ENCODE peak calls at places on chromosomes 12 and 14, in eight cellular contexts. N is neural progenitor cell, R is GM23338, B is OCI-LY7, X is PC-3, T is HCT116, C is GM23248, G is hepatocyte. O is an unnamed sample.

GRCh38 chr12:120692524-120693033 is 5.6 kb downstream of the MLEC start:
- DNase-seq in G (peak), B (no peak), C (no peak), R (no peak), T (no peak), N (no peak), X (no peak), O (no peak)

GRCh38 chr14:93045211-93045674 is 70.5 kb downstream of the ITPK1 start:
- DNase-seq in B (no peak), X (no peak), T (no peak), G (no peak), C (no peak), N (peak), R (peak), O (no peak)

GRCh38 chr14:29419736-29420135 is 507.9 kb downstream of the PRKD1 start:
- DNase-seq in T (no peak), B (no peak), G (no peak), X (no peak), C (no peak), N (no peak), R (no peak), O (no peak)

GRCh38 chr12:19971396-19971802 is 396.9 kb upstream of the PDE3A start:
- DNase-seq in G (peak), N (peak), B (no peak), T (peak), X (no peak), R (peak), C (peak), O (no peak)

GRCh38 chr14:32939254-32940065 is 781 bp downstream of the NPAS3 start:
- DNase-seq in B (no peak), C (peak), X (peak), G (peak), N (peak), T (no peak), R (peak), O (peak)

GRCh38 chr12:93509506-93509905 is 42.2 kb downstream of the MRPL42 start:
- DNase-seq in X (no peak), C (no peak), T (no peak), B (no peak), R (no peak), G (no peak), N (no peak), O (no peak)

GRCh38 chr12:91100901-91101300 is 10.4 kb downstream of the LUM start:
- DNase-seq in B (no peak), G (no peak), T (no peak), R (no peak), C (peak), X (no peak), N (no peak), O (no peak)

GRCh38 chr14:31934767-31935266 is 142.3 kb upstream of the ARHGAP5 start:
- DNase-seq in N (peak), T (peak), B (no peak), X (peak), R (peak), C (peak), G (peak), O (peak)

GRCh38 chr12:10136637-10137205 is 6.7 kb upstream of the CLEC7A start:
- DNase-seq in T (no peak), R (no peak), X (no peak), B (no peak), N (no peak), C (peak), G (peak), O (no peak)

GRCh38 chr12:132282950-132283771 is 46.2 kb downstream of the GALNT9 start:
- DNase-seq in N (no peak), T (no peak), X (peak), G (no peak), C (no peak), B (peak), R (peak), O (no peak)

GRCh38 chr12:15163001-15163400 is 58.2 kb downstream of the RERG start:
- DNase-seq in R (no peak), X (no peak), N (no peak), G (no peak), C (no peak), T (no peak), B (no peak), O (no peak)

GRCh38 chr14:54348001-54348611 is 48.7 kb upstream of the CDKN3 start:
- DNase-seq in C (peak), G (peak), B (peak), T (peak), N (peak), X (peak), R (peak), O (peak)

GRCh38 chr14:59116984-59117415 is 71.5 kb upstream of the DAAM1 start:
- DNase-seq in N (no peak), B (peak), R (no peak), T (peak), G (peak), C (peak), X (peak), O (no peak)

GRCh38 chr14:53872551-53873188 is 84.0 kb downstream of the BMP4 start:
- DNase-seq in B (no peak), N (no peak), G (no peak), R (no peak), C (no peak), T (no peak), X (no peak), O (no peak)

GRCh38 chr12:28180791-28181190 is 9.5 kb upstream of the CCDC91 start:
- DNase-seq in R (no peak), T (no peak), N (no peak), X (no peak), C (no peak), B (no peak), G (no peak), O (no peak)

GRCh38 chr12:114834621-114835020 is 150.6 kb upstream of the TBX3 start:
- DNase-seq in X (peak), B (no peak), C (peak), T (no peak), N (no peak), R (no peak), G (no peak), O (no peak)

GRCh38 chr12:114829833-114830232 is 145.9 kb upstream of the TBX3 start:
- DNase-seq in C (no peak), T (no peak), N (no peak), G (no peak), X (no peak), R (no peak), B (no peak), O (no peak)

GRCh38 chr12:114838480-114838879 is 154.5 kb upstream of the TBX3 start:
- DNase-seq in B (no peak), N (peak), C (no peak), G (no peak), R (peak), T (no peak), X (no peak), O (no peak)

GRCh38 chr12:114836609-114837008 is 152.6 kb upstream of the TBX3 start:
- DNase-seq in X (no peak), N (no peak), B (no peak), G (no peak), C (no peak), R (no peak), T (no peak), O (no peak)

GRCh38 chr12:114835031-114835430 is 151.1 kb upstream of the TBX3 start:
- DNase-seq in C (peak), B (no peak), R (no peak), N (no peak), X (peak), T (no peak), G (no peak), O (no peak)
- H3K4me2 ChIP-seq in C (peak), B (no peak), R (no peak), N (no peak), X (no peak), T (no peak), G (no peak), O (no peak)

GRCh38 chr14:104510794-104511611 is 68.6 kb upstream of the C14orf180 start:
- DNase-seq in G (no peak), C (no peak), T (no peak), X (no peak), N (no peak), R (no peak), B (no peak), O (peak)
- TF ChIP-seq EZH2phosphoT487 in G (no peak), C (no peak), T (no peak), X (no peak), N (no peak), R (no peak), B (no peak), O (no peak)

GRCh38 chr12:85836716-85837100 is 499 bp upstream of the RASSF9 start:
- DNase-seq in X (no peak), T (no peak), B (no peak), R (peak), G (no peak), N (no peak), C (no peak), O (no peak)

GRCh38 chr12:85833558-85833957 is 2.7 kb downstream of the RASSF9 start:
- DNase-seq in N (no peak), R (no peak), G (no peak), B (no peak), T (no peak), C (no peak), X (no peak), O (no peak)

GRCh38 chr12:85834378-85834777 is 1.8 kb downstream of the RASSF9 start:
- DNase-seq in N (no peak), G (no peak), T (no peak), R (peak), C (peak), B (no peak), X (peak), O (no peak)

GRCh38 chr12:85835810-85836715 is at the start of gene RASSF9:
- DNase-seq in B (no peak), C (peak), N (peak), G (peak), T (no peak), R (peak), X (peak), O (no peak)

DNA sequence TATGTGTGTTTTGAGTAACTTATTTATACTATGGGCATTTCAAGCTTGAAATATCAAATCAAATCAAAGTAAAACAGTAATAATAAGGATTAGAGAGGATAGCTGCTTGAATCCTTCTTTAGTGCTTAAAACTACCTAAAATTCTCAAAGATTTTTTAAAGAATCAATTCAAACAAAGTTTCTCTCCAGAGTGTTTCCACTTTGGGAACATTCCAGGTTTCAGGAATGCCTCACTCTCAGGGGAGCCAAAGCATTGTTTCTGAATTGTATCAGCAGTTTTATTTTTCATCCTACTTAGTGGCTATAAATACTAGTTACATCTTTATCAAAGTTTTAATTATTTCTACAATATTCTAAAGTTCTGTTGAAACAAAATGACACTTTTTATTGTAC is 796 bp downstream of the RASSF9 start:
- DNase-seq in R (peak), B (no peak), G (no peak), X (peak), T (no peak), C (peak), N (peak), O (no peak)
- H3K4me2 ChIP-seq in R (peak), B (no peak), G (peak), X (peak), T (no peak), C (peak), N (no peak), O (peak)

GRCh38 chr14:105213396-105213795 is 32.3 kb upstream of the NUDT14 start:
- DNase-seq in X (no peak), R (no peak), G (no peak), B (no peak), C (no peak), T (no peak), N (no peak), O (no peak)
- TF ChIP-seq EZH2phosphoT487 in X (no peak), R (no peak), G (no peak), B (no peak), C (no peak), T (no peak), N (no peak), O (no peak)

DNA sequence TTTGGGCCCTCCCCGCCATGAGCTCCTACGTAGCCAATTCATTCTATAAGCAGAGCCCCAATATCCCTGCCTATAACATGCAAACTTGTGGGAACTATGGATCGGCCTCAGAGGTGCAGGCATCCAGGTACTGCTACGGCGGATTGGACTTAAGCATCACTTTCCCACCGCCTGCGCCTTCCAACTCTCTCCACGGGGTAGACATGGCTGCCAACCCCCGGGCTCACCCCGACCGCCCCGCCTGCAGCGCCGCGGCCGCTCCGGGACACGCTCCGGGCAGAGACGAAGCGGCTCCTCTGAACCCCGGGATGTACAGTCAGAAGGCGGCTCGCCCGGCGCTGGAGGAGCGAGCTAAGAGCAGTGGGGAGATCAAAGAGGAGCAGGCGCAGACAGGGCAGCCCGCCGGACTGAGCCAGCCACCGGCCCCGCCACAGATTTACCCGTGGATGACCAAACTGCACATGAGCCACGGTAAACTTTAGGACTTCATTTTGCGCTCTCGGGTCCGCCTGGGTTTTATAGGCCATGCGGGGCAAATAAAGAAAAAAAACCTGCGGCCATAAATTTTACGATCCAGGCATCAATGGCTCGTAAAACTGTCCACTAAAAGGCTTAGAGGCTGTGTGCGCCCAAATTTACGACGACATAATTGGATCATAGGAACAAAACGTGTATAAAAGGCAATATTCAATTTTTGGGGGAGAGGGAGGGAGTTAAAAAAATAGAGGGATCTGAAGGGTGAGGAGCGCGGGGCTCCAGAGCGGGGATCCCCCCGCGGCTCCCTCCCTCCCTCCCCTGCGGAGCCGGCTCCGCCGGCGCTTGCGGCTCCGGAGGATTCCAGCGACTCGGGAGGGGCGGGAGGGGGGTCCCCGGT is 493 bp downstream of the HOXC5 start:
- DNase-seq in R (peak), G (peak), B (no peak), C (peak), T (no peak), X (peak), N (peak), O (peak)
- H3K4me2 ChIP-seq in R (peak), G (peak), B (peak), C (peak), T (peak), X (peak), N (peak), O (peak)

DNA sequence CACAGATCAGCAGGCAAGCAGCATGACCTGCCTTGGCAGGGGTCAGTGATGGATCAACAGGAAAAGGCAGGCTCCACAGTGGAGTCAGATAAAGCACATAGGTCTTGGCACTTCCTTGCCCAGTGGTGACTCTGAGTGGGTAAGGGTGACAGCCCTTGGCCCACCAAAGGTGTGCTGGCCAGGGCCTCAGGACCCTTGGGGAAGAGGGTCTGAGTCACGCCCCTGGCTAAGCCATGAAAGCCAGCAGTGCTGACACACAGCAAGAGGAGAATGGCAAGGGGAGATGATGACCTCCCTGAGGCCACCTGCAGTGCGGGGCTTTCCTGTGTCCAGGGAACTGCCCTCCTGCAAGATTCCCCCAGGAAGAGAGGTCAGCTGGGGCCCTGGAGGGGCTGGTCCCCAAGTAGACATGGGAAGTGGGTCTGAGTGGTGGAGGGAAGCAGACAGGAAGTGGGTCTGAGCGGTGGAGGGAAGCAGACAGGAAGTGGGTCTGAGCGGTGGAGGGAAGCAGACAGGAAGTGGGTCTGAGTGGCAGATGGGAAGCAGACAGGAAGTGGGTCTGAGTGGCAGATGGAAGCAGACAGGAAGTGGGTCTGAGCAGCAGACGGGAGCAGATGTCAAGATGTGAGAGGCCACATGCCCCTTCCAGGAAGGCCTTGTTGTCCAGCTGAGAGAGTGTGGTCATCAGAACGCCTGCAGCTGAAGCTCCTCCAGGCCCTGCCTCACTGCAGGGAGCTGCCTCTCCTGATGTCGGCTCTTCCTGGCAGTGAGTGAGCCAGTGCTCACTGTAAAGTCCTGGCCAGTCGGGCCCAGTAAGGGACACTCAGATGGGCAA is 34.8 kb downstream of the DIO3 start:
- DNase-seq in C (no peak), X (no peak), N (no peak), B (peak), R (no peak), G (no peak), T (no peak), O (no peak)
- TF ChIP-seq EZH2phosphoT487 in C (no peak), X (no peak), N (no peak), B (no peak), R (no peak), G (no peak), T (no peak), O (no peak)

GRCh38 chr12:63815482-63815852 is 29.0 kb upstream of the SRGAP1 start:
- DNase-seq in N (no peak), T (no peak), X (no peak), B (no peak), C (no peak), R (no peak), G (no peak), O (no peak)
- H3K4me2 ChIP-seq in N (no peak), T (no peak), X (no peak), B (no peak), C (no peak), R (no peak), G (no peak), O (no peak)

GRCh38 chr12:22656376-22656775 is 31.4 kb downstream of the ETNK1 start:
- DNase-seq in B (no peak), T (no peak), R (no peak), X (no peak), C (no peak), G (no peak), N (no peak), O (no peak)

GRCh38 chr12:22653790-22654189 is 28.8 kb downstream of the ETNK1 start:
- DNase-seq in T (no peak), N (no peak), B (no peak), G (no peak), C (no peak), X (peak), R (no peak), O (no peak)

GRCh38 chr12:22657538-22657937 is 32.6 kb downstream of the ETNK1 start:
- DNase-seq in N (no peak), B (no peak), C (peak), X (no peak), R (no peak), G (no peak), T (no peak), O (no peak)

GRCh38 chr12:22658214-22658613 is 33.2 kb downstream of the ETNK1 start:
- DNase-seq in N (no peak), R (no peak), G (no peak), T (no peak), C (peak), X (peak), B (no peak), O (no peak)

DNA sequence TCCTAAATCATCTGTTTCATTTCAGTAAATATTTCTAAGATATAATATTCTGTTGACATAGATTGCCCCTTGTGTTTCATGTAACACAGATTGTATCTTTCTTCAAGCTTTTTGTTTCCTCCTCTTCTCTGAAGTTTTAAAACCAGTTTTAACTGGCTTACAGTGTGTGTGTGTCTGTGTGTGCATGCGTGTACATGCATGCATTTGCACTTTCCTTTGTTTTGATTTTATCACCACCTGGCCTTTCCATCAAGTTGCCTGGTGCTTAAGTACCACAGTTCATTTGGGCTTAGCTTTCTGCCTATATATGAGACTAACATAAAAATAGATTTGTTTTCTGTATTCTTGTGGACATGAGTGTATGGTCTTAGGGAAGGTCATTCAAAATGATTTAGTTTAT is 31.9 kb downstream of the ETNK1 start:
- DNase-seq in X (no peak), B (no peak), T (no peak), N (no peak), G (no peak), C (no peak), R (no peak), O (no peak)
- TF ChIP-seq EZH2phosphoT487 in X (no peak), B (no peak), T (no peak), N (no peak), G (no peak), C (no peak), R (no peak), O (no peak)

DNA sequence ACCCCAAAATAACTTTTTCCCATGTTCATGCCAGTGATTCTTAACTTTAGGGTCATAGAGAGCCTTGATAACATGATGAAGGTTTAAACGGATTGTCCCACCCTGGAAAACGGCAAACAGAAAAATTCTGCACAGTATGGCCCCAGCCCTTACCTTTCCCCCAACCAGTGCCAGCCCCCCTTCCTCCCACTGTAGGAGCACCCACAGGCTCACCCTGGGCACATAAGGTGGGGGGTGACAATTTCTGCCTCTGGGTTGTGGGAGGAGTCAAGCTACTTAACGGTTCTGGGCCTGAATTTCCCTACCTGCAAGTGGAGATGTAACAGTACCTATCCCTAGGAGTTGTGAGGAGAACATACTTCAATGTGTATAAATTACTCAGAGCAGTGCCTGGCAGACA is 18.1 kb downstream of the XRCC3 start:
- DNase-seq in T (no peak), R (no peak), N (no peak), B (no peak), X (no peak), C (no peak), G (no peak), O (no peak)
- H3K4me2 ChIP-seq in T (no peak), R (no peak), N (no peak), B (peak), X (no peak), C (no peak), G (peak), O (no peak)

O was measured in SK-N-SH.